ENCODE peak calls at places on chromosomes 13 and 19, in eight cellular contexts. One of them, this sample, is unnamed.

GRCh38 chr13:39954476-39954875 is 299.0 kb downstream of the COG6 start:
- DNase-seq in non-pigmented ciliary epithelial cell: no peak
- DNase-seq in adrenal gland: no peak
- DNase-seq in brain microvascular endothelial cell: no peak
- DNase-seq in EH: no peak
- DNase-seq in NCI-H187 treated with DMSO at 0.1 percent for 48 hours: no peak
- DNase-seq in HFFc6: no peak
- DNase-seq in nucleus accumbens: no peak
- DNase-seq in this sample: no peak

GRCh38 chr13:27264181-27264580 is 6.4 kb upstream of the RASL11A start:
- DNase-seq in adrenal gland: no peak
- DNase-seq in nucleus accumbens: no peak
- DNase-seq in HFFc6: peak
- DNase-seq in EH: peak
- DNase-seq in non-pigmented ciliary epithelial cell: peak
- DNase-seq in NCI-H187 treated with DMSO at 0.1 percent for 48 hours: no peak
- DNase-seq in brain microvascular endothelial cell: peak
- DNase-seq in this sample: no peak

GRCh38 chr13:80363890-80364503 is 23.1 kb upstream of the SPRY2 start:
- DNase-seq in HFFc6: no peak
- DNase-seq in non-pigmented ciliary epithelial cell: no peak
- DNase-seq in adrenal gland: no peak
- DNase-seq in brain microvascular endothelial cell: no peak
- DNase-seq in nucleus accumbens: no peak
- DNase-seq in EH: peak
- DNase-seq in NCI-H187 treated with DMSO at 0.1 percent for 48 hours: no peak
- DNase-seq in this sample: no peak

GRCh38 chr13:114248011-114248410 is 13.3 kb downstream of the CDC16 start:
- DNase-seq in nucleus accumbens: no peak
- DNase-seq in adrenal gland: no peak
- DNase-seq in NCI-H187 treated with DMSO at 0.1 percent for 48 hours: no peak
- DNase-seq in non-pigmented ciliary epithelial cell: no peak
- DNase-seq in brain microvascular endothelial cell: no peak
- DNase-seq in HFFc6: peak
- DNase-seq in EH: peak
- DNase-seq in this sample: no peak

GRCh38 chr19:58577581-58578429 is 4.7 kb upstream of the MZF1 start:
- DNase-seq in EH: no peak
- DNase-seq in NCI-H187 treated with DMSO at 0.1 percent for 48 hours: no peak
- DNase-seq in adrenal gland: peak
- DNase-seq in non-pigmented ciliary epithelial cell: no peak
- DNase-seq in nucleus accumbens: no peak
- DNase-seq in HFFc6: no peak
- DNase-seq in brain microvascular endothelial cell: no peak
- DNase-seq in this sample: no peak

GRCh38 chr19:55675661-55676354 is 782 bp downstream of the EPN1 start:
- DNase-seq in adrenal gland: no peak
- DNase-seq in brain microvascular endothelial cell: no peak
- DNase-seq in NCI-H187 treated with DMSO at 0.1 percent for 48 hours: no peak
- DNase-seq in HFFc6: no peak
- DNase-seq in nucleus accumbens: no peak
- DNase-seq in non-pigmented ciliary epithelial cell: no peak
- DNase-seq in EH: no peak
- DNase-seq in this sample: no peak

GRCh38 chr13:43129511-43130130 is 106.2 kb downstream of the DNAJC15 start:
- DNase-seq in adrenal gland: no peak
- DNase-seq in NCI-H187 treated with DMSO at 0.1 percent for 48 hours: no peak
- DNase-seq in nucleus accumbens: no peak
- DNase-seq in HFFc6: no peak
- DNase-seq in EH: no peak
- DNase-seq in brain microvascular endothelial cell: no peak
- DNase-seq in non-pigmented ciliary epithelial cell: no peak
- DNase-seq in this sample: no peak

GRCh38 chr13:111210488-111210887 is 95.4 kb downstream of the ARHGEF7 start:
- DNase-seq in non-pigmented ciliary epithelial cell: peak
- DNase-seq in EH: peak
- DNase-seq in brain microvascular endothelial cell: peak
- DNase-seq in nucleus accumbens: peak
- DNase-seq in NCI-H187 treated with DMSO at 0.1 percent for 48 hours: no peak
- DNase-seq in HFFc6: peak
- DNase-seq in adrenal gland: no peak
- DNase-seq in this sample: no peak

GRCh38 chr13:101127741-101128353 is 288.5 kb downstream of the NALCN start:
- DNase-seq in NCI-H187 treated with DMSO at 0.1 percent for 48 hours: no peak
- DNase-seq in HFFc6: peak
- DNase-seq in EH: peak
- DNase-seq in non-pigmented ciliary epithelial cell: no peak
- DNase-seq in nucleus accumbens: no peak
- DNase-seq in adrenal gland: peak
- DNase-seq in brain microvascular endothelial cell: peak
- DNase-seq in this sample: peak

GRCh38 chr13:63838366-63839110 is 2422.9 kb upstream of the PCDH20 start:
- DNase-seq in HFFc6: no peak
- DNase-seq in EH: no peak
- DNase-seq in non-pigmented ciliary epithelial cell: no peak
- DNase-seq in adrenal gland: no peak
- DNase-seq in brain microvascular endothelial cell: no peak
- DNase-seq in nucleus accumbens: no peak
- DNase-seq in NCI-H187 treated with DMSO at 0.1 percent for 48 hours: no peak
- DNase-seq in this sample: no peak

GRCh38 chr19:58361900-58362271 is 665 bp downstream of the ZNF497 start:
- DNase-seq in brain microvascular endothelial cell: no peak
- DNase-seq in nucleus accumbens: no peak
- DNase-seq in HFFc6: no peak
- DNase-seq in adrenal gland: peak
- DNase-seq in non-pigmented ciliary epithelial cell: no peak
- DNase-seq in NCI-H187 treated with DMSO at 0.1 percent for 48 hours: no peak
- DNase-seq in EH: no peak
- DNase-seq in this sample: peak

GRCh38 chr13:66952507-66952906 is 277.6 kb downstream of the PCDH9 start:
- DNase-seq in NCI-H187 treated with DMSO at 0.1 percent for 48 hours: no peak
- DNase-seq in HFFc6: no peak
- DNase-seq in brain microvascular endothelial cell: no peak
- DNase-seq in non-pigmented ciliary epithelial cell: no peak
- DNase-seq in nucleus accumbens: peak
- DNase-seq in adrenal gland: no peak
- DNase-seq in EH: no peak
- DNase-seq in this sample: peak

GRCh38 chr19:30784850-30785459 is 412.8 kb downstream of the ZNF536 start:
- DNase-seq in non-pigmented ciliary epithelial cell: no peak
- DNase-seq in brain microvascular endothelial cell: peak
- DNase-seq in NCI-H187 treated with DMSO at 0.1 percent for 48 hours: no peak
- DNase-seq in adrenal gland: peak
- DNase-seq in EH: peak
- DNase-seq in HFFc6: no peak
- DNase-seq in nucleus accumbens: peak
- DNase-seq in this sample: peak

GRCh38 chr13:27321619-27322385 is 51.2 kb downstream of the RASL11A start:
- DNase-seq in EH: no peak
- DNase-seq in nucleus accumbens: no peak
- DNase-seq in NCI-H187 treated with DMSO at 0.1 percent for 48 hours: no peak
- DNase-seq in brain microvascular endothelial cell: no peak
- DNase-seq in HFFc6: no peak
- DNase-seq in non-pigmented ciliary epithelial cell: no peak
- DNase-seq in adrenal gland: no peak
- DNase-seq in this sample: no peak

GRCh38 chr19:13033819-13034611 is 38.7 kb downstream of the NFIX start:
- DNase-seq in EH: peak
- DNase-seq in brain microvascular endothelial cell: no peak
- DNase-seq in adrenal gland: peak
- DNase-seq in NCI-H187 treated with DMSO at 0.1 percent for 48 hours: no peak
- DNase-seq in non-pigmented ciliary epithelial cell: no peak
- DNase-seq in HFFc6: peak
- DNase-seq in nucleus accumbens: peak
- DNase-seq in this sample: peak

GRCh38 chr13:105914637-105915036 is 620.8 kb downstream of the EFNB2 start:
- DNase-seq in nucleus accumbens: no peak
- DNase-seq in non-pigmented ciliary epithelial cell: peak
- DNase-seq in adrenal gland: no peak
- DNase-seq in brain microvascular endothelial cell: peak
- DNase-seq in NCI-H187 treated with DMSO at 0.1 percent for 48 hours: no peak
- DNase-seq in HFFc6: peak
- DNase-seq in EH: peak
- DNase-seq in this sample: no peak

GRCh38 chr13:101640797-101641400 is 188.4 kb downstream of the ITGBL1 start:
- DNase-seq in nucleus accumbens: no peak
- DNase-seq in HFFc6: peak
- DNase-seq in adrenal gland: no peak
- DNase-seq in non-pigmented ciliary epithelial cell: peak
- DNase-seq in EH: peak
- DNase-seq in NCI-H187 treated with DMSO at 0.1 percent for 48 hours: no peak
- DNase-seq in brain microvascular endothelial cell: peak
- DNase-seq in this sample: no peak

GRCh38 chr19:3065675-3066357 is 3.5 kb upstream of the TLE5 start:
- DNase-seq in NCI-H187 treated with DMSO at 0.1 percent for 48 hours: no peak
- DNase-seq in brain microvascular endothelial cell: no peak
- DNase-seq in HFFc6: no peak
- DNase-seq in adrenal gland: no peak
- DNase-seq in EH: no peak
- DNase-seq in non-pigmented ciliary epithelial cell: no peak
- DNase-seq in nucleus accumbens: no peak
- DNase-seq in this sample: peak

GRCh38 chr13:94967183-94968039 is 255.1 kb upstream of the SOX21 start:
- DNase-seq in EH: peak
- DNase-seq in non-pigmented ciliary epithelial cell: no peak
- DNase-seq in adrenal gland: no peak
- DNase-seq in HFFc6: no peak
- DNase-seq in NCI-H187 treated with DMSO at 0.1 percent for 48 hours: no peak
- DNase-seq in brain microvascular endothelial cell: no peak
- DNase-seq in nucleus accumbens: peak
- DNase-seq in this sample: peak

GRCh38 chr19:21856751-21857150 is 20.8 kb upstream of the ZNF43 start:
- DNase-seq in NCI-H187 treated with DMSO at 0.1 percent for 48 hours: no peak
- DNase-seq in HFFc6: no peak
- DNase-seq in adrenal gland: no peak
- DNase-seq in brain microvascular endothelial cell: no peak
- DNase-seq in EH: no peak
- DNase-seq in nucleus accumbens: no peak
- DNase-seq in non-pigmented ciliary epithelial cell: no peak
- DNase-seq in this sample: no peak

GRCh38 chr13:106424805-106425204 is 110.7 kb downstream of the EFNB2 start:
- DNase-seq in NCI-H187 treated with DMSO at 0.1 percent for 48 hours: no peak
- DNase-seq in brain microvascular endothelial cell: no peak
- DNase-seq in adrenal gland: no peak
- DNase-seq in EH: peak
- DNase-seq in HFFc6: no peak
- DNase-seq in non-pigmented ciliary epithelial cell: no peak
- DNase-seq in nucleus accumbens: no peak
- DNase-seq in this sample: no peak

GRCh38 chr19:33798701-33799111 is 2.0 kb downstream of the KCTD15 start:
- DNase-seq in EH: peak
- DNase-seq in brain microvascular endothelial cell: no peak
- DNase-seq in nucleus accumbens: no peak
- DNase-seq in non-pigmented ciliary epithelial cell: no peak
- DNase-seq in NCI-H187 treated with DMSO at 0.1 percent for 48 hours: no peak
- DNase-seq in adrenal gland: no peak
- DNase-seq in HFFc6: no peak
- DNase-seq in this sample: no peak

GRCh38 chr19:21398851-21399250 is 1.9 kb downstream of the ZNF493 start:
- DNase-seq in EH: no peak
- DNase-seq in NCI-H187 treated with DMSO at 0.1 percent for 48 hours: no peak
- DNase-seq in nucleus accumbens: no peak
- DNase-seq in non-pigmented ciliary epithelial cell: no peak
- DNase-seq in adrenal gland: no peak
- DNase-seq in brain microvascular endothelial cell: no peak
- DNase-seq in HFFc6: no peak
- DNase-seq in this sample: no peak

GRCh38 chr19:51514866-51515481 is 13.4 kb upstream of the SIGLEC12 start:
- DNase-seq in HFFc6: peak
- DNase-seq in brain microvascular endothelial cell: peak
- DNase-seq in EH: peak
- DNase-seq in non-pigmented ciliary epithelial cell: peak
- DNase-seq in nucleus accumbens: no peak
- DNase-seq in adrenal gland: no peak
- DNase-seq in NCI-H187 treated with DMSO at 0.1 percent for 48 hours: no peak
- DNase-seq in this sample: peak